ENCODE peak calls at places on chromosomes 7 and 10, in seven cellular contexts. Q is AG10803, O is right lobe of liver, S is AG04450, H is foreskin fibroblast, L is progenitor cell of endocrine pancreas, G is B cell. R is an unnamed sample.

GRCh38 chr7:142894112-142894835 is 8.7 kb upstream of the TRPV6 start:
- DNase-seq in Q (no peak), O (peak), S (no peak), H (no peak), L (no peak), G (no peak), R (no peak)

GRCh38 chr10:5512881-5513698 is 11.7 kb upstream of the CALML3 start:
- DNase-seq in Q (peak), O (no peak), S (no peak), H (no peak), L (no peak), G (no peak), R (peak)

GRCh38 chr7:73779517-73779916 is 9.4 kb upstream of the CLDN3 start:
- DNase-seq in Q (no peak), O (peak), S (no peak), H (no peak), L (no peak), G (no peak), R (no peak)

GRCh38 chr7:84261509-84261908 is 66.9 kb upstream of the SEMA3A start:
- DNase-seq in Q (no peak), O (no peak), S (no peak), H (no peak), L (no peak), G (no peak), R (no peak)

GRCh38 chr10:98427011-98427515 is 12.1 kb upstream of the PYROXD2 start:
- DNase-seq in Q (no peak), O (no peak), S (no peak), H (no peak), L (no peak), G (no peak), R (no peak)

GRCh38 chr10:3148041-3148440 is 24.5 kb downstream of the PITRM1 start:
- DNase-seq in Q (no peak), O (no peak), S (no peak), H (no peak), L (no peak), G (no peak), R (no peak)

GRCh38 chr7:106291247-106291646 is 6.5 kb upstream of the NAMPT start:
- DNase-seq in Q (no peak), O (no peak), S (no peak), H (no peak), L (no peak), G (no peak), R (no peak)

GRCh38 chr7:133934262-133934973 is 192.7 kb upstream of the LRGUK start:
- DNase-seq in Q (no peak), O (no peak), S (no peak), H (peak), L (no peak), G (no peak), R (no peak)

GRCh38 chr10:117364121-117364960 is 10.9 kb downstream of the PDZD8 start:
- DNase-seq in Q (peak), O (no peak), S (no peak), H (peak), L (no peak), G (no peak), R (no peak)

GRCh38 chr7:50507898-50508470 is 57.2 kb downstream of the DDC start:
- DNase-seq in Q (no peak), O (no peak), S (no peak), H (no peak), L (no peak), G (no peak), R (no peak)

GRCh38 chr7:79982151-79982770 is 152.4 kb upstream of the GNAI1 start:
- DNase-seq in Q (peak), O (no peak), S (peak), H (peak), L (no peak), G (no peak), R (no peak)

GRCh38 chr10:31769564-31769963 is 159.1 kb downstream of the ARHGAP12 start:
- DNase-seq in Q (peak), O (no peak), S (no peak), H (peak), L (no peak), G (no peak), R (no peak)

GRCh38 chr10:95567903-95568630 is 6.9 kb upstream of the SORBS1 start:
- DNase-seq in Q (no peak), O (no peak), S (no peak), H (peak), L (no peak), G (no peak), R (no peak)

GRCh38 chr10:43712821-43713584 is 64.3 kb upstream of the ZNF32 start:
- DNase-seq in Q (no peak), O (no peak), S (no peak), H (no peak), L (no peak), G (no peak), R (no peak)

GRCh38 chr7:152615052-152615741 is 60.7 kb downstream of the XRCC2 start:
- DNase-seq in Q (no peak), O (no peak), S (no peak), H (peak), L (no peak), G (no peak), R (no peak)

GRCh38 chr10:79479283-79479909 is 32.9 kb upstream of the EIF5AL1 start:
- DNase-seq in Q (peak), O (no peak), S (no peak), H (no peak), L (no peak), G (no peak), R (no peak)

GRCh38 chr10:23293145-23293724 is 51.4 kb downstream of the C10orf67 start:
- DNase-seq in Q (peak), O (no peak), S (no peak), H (peak), L (peak), G (peak), R (peak)

GRCh38 chr10:61993676-61994401 is 92.3 kb downstream of the ARID5B start:
- DNase-seq in Q (peak), O (no peak), S (no peak), H (no peak), L (no peak), G (no peak), R (no peak)

GRCh38 chr7:64881461-64882287 is 21.4 kb upstream of the ZNF273 start:
- DNase-seq in Q (no peak), O (no peak), S (no peak), H (no peak), L (no peak), G (no peak), R (no peak)

GRCh38 chr10:36677170-36677768 is 448.1 kb upstream of the ANKRD30A start:
- DNase-seq in Q (no peak), O (no peak), S (no peak), H (peak), L (no peak), G (no peak), R (no peak)

GRCh38 chr7:142716596-142716995 is 32.7 kb upstream of the PRSS1 start:
- DNase-seq in Q (no peak), O (no peak), S (no peak), H (no peak), L (no peak), G (no peak), R (no peak)

GRCh38 chr7:3588341-3588740 is 287.3 kb downstream of the SDK1 start:
- DNase-seq in Q (no peak), O (no peak), S (no peak), H (no peak), L (no peak), G (no peak), R (no peak)

GRCh38 chr10:22244001-22244400 is 26.2 kb upstream of the EBLN1 start:
- DNase-seq in Q (no peak), O (no peak), S (no peak), H (no peak), L (no peak), G (no peak), R (peak)

GRCh38 chr10:33178026-33178755 is 156.3 kb downstream of the NRP1 start:
- DNase-seq in Q (no peak), O (no peak), S (no peak), H (no peak), L (no peak), G (no peak), R (no peak)

GRCh38 chr10:19819419-19820033 is 3.3 kb downstream of the PLXDC2 start:
- DNase-seq in Q (peak), O (no peak), S (no peak), H (peak), L (no peak), G (peak), R (peak)
- TF ChIP-seq CTCF in Q (peak), O (peak), S (peak), H (peak), L (peak), G (peak), R (peak)

GRCh38 chr10:111281516-111281915 is 204.7 kb downstream of the ADRA2A start:
- DNase-seq in Q (peak), O (no peak), S (no peak), H (no peak), L (no peak), G (no peak), R (no peak)
- TF ChIP-seq CTCF in Q (peak), O (peak), S (no peak), H (peak), L (peak), G (no peak), R (no peak)

GRCh38 chr10:73997479-73997805 is 474 bp upstream of the VCL start:
- DNase-seq in Q (no peak), O (no peak), S (no peak), H (no peak), L (no peak), G (no peak), R (peak)

GRCh38 chr10:74000892-74001669 is 3.2 kb downstream of the VCL start:
- DNase-seq in Q (no peak), O (no peak), S (no peak), H (no peak), L (no peak), G (no peak), R (no peak)

GRCh38 chr10:73999703-74000102 is 1.8 kb downstream of the VCL start:
- DNase-seq in Q (peak), O (no peak), S (no peak), H (peak), L (no peak), G (no peak), R (no peak)

GRCh38 chr10:73997806-73998622 is at the start of gene VCL:
- DNase-seq in Q (peak), O (peak), S (peak), H (peak), L (peak), G (peak), R (peak)

GRCh38 chr10:73998623-73999622 is 1.0 kb downstream of the VCL start:
- DNase-seq in Q (peak), O (peak), S (peak), H (peak), L (peak), G (peak), R (peak)
- TF ChIP-seq CTCF in Q (peak), O (no peak), S (peak), H (peak), L (peak), G (no peak), R (no peak)

DNA sequence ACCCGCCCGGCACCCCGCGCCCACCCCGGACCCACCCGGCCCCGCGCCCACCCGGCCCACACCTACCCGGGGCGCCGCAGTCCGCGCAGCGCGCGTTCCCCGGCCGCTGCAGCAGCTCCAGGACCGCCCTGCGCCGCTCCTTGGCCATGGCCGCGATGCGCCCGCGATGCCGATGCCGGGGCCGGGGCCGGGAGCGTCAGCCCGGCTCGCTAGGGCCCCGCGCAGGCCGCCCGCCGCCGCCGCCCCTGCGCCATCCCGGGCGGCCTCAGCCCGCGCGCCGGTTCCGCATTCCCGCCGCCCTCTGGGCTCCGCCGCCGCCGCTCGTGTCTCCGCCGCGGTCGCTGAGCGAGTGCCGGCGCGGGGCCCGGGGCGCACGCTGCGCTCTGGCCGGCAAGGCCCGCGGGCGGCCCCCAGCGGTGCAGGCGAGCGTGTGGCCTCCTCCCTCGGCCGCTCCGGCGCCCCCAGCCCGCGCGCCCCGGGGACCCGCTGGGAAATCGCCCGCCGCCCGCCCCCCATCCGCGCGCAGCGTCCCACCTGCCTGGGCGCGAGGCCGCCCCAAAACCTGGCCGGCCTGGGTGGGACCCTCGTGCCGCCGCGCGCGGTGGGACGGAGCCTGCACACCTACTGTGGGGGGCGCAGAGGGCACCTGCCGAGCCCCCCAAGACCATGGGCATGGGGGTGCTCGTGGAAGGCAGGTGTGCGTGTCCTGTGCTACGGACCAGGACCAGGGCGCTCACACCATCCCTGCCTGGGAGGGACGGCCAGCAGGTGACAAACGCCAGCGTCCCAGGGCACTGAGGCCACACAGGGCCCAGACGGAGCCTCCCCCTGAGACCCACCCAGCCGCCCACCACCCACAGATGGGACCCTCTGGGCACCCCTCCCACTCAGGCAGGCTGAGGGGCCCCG is at the start of gene ADAP1:
- DNase-seq in Q (peak), O (no peak), S (no peak), H (peak), L (peak), G (peak), R (peak)
- TF ChIP-seq CTCF in Q (no peak), O (no peak), S (peak), H (no peak), L (peak), G (no peak), R (peak)